ENCODE peak calls at places on chromosomes 6 and 20, in four cellular contexts. W is IMR-90, C is H1, X is mesenchymal stem cell. N is an unnamed sample.

GRCh38 chr20:41345729-41346067 is 5.1 kb downstream of the LPIN3 start:
- DNase-seq in W (no peak), X (no peak), C (no peak), N (no peak)

GRCh38 chr6:139943391-139943790 is 568.9 kb upstream of the CITED2 start:
- DNase-seq in X (peak; percentile 80), C (no peak), W (peak; percentile 89), N (no peak)

GRCh38 chr20:32539817-32540675 is 45.1 kb downstream of the NOL4L start:
- DNase-seq in X (no peak), W (no peak), C (no peak), N (no peak)

GRCh38 chr20:40317156-40317790 is 371.8 kb downstream of the MAFB start:
- DNase-seq in W (no peak), X (no peak), C (no peak), N (no peak)

GRCh38 chr20:50278684-50279531 is 88.3 kb downstream of the CEBPB start:
- DNase-seq in W (no peak), C (no peak), X (peak; percentile 80), N (no peak)

GRCh38 chr6:83615025-83615999 is 93.6 kb downstream of the SNAP91 start:
- DNase-seq in C (no peak), X (peak; percentile 47), W (peak; percentile 37), N (peak; percentile 35)

GRCh38 chr6:78799682-78800081 is 67.7 kb upstream of the IRAK1BP1 start:
- DNase-seq in W (no peak), X (no peak), C (no peak), N (no peak)

GRCh38 chr6:107173779-107174178 is 58.5 kb upstream of the BEND3 start:
- DNase-seq in C (no peak), X (no peak), W (peak; percentile 65), N (no peak)

GRCh38 chr6:28490191-28490890 is 25.3 kb downstream of the GPX6 start:
- DNase-seq in W (peak; percentile 19), C (no peak), X (no peak), N (no peak)

GRCh38 chr20:23125625-23126191 is 39.6 kb upstream of the CD93 start:
- DNase-seq in X (peak; percentile 83), W (peak; percentile 60), C (no peak), N (no peak)

GRCh38 chr6:27133281-27134227 is 113.9 kb upstream of the PRSS16 start:
- DNase-seq in W (peak; percentile 78), X (peak; percentile 91), C (no peak), N (no peak)

GRCh38 chr6:40962241-40962640 is 76.8 kb downstream of the UNC5CL start:
- DNase-seq in X (peak; percentile 94), C (no peak), W (peak; percentile 95), N (no peak)

GRCh38 chr20:61037498-61037897 is 214.6 kb upstream of the CDH4 start:
- DNase-seq in C (no peak), W (no peak), X (no peak), N (no peak)

DNA sequence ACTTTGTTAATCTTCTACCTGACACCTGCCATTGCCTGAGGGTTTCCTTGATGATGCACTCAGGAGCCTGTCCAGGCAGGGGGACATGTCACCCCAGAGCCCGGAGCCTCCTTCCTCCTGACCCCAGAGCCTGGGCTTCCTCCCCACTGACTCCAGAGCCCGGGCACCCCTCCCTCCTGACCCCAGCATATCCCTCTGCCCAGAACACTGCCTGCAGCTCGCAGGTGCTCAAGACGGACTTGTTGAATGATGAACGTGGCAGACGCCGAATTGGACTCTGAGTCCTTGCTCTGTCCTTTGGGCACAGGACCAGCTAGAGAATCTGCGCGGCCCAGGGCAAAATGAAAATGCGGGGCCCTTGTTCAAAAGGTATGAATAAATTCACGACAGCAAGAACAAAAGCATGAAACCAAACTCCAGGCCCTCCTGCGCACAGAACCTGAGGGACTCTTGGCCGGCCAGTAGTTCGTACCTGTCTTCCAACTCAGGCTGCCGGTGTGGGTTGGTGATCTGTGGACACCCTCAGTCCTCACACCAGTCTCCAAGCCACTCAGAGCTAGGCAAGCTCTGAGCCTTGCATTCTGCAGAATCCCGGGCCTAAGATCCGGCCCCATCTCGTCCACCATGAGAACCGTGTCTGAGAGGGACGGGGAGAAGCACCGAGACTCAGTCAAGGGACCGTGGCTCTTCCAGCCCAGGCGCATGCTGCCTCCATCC is 104.8 kb downstream of the BMP7 start:
- DNase-seq in C (no peak), X (no peak), W (no peak), N (no peak)
- H3K4me3 ChIP-seq in C (no peak overlapping the region), X (no peak overlapping the region), W (no peak overlapping the region), N (no peak overlapping the region)

DNA sequence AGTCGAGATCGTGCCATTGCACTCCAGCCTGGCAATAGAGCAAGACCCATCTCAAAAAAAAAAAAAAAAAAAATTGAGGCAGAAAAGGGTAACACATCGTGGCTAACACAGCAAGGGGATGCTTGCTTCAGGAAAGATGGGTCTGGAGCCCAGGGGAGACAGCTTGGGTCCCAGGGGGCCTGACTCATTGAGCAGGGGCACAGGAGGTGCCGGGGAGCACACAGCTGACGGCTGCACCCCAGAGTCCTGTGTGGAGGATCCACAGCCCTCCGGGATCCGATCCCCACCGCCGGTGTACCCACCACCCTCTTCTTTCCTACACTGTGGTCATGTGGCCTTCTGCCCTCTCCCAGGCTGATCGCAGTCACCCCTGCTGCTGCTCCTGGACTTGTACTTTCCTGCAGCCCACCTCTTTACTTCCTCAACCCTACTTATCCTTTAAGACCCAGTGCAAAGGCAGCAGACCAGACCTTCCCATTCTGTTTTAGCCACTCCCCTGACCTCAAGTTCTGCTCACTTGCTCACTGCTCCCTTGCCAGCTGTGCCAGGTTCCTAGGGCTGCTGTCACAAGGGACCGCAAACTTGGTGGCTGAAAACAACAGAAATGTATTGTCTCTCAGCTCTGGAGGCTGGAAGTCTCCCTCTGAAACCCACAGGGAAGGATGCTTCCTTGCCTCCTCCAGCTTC is 17.6 kb upstream of the EZR start:
- DNase-seq in X (no peak), C (no peak), W (no peak), N (no peak)
- H3K14ac ChIP-seq in X (no peak overlapping the region), C (no peak overlapping the region), W (no peak overlapping the region), N (no peak overlapping the region)

GRCh38 chr6:63014290-63014689 is 197.0 kb upstream of the FKBP1C start:
- DNase-seq in W (no peak), X (no peak), C (no peak), N (no peak)
- H2BK15ac ChIP-seq in W (no peak overlapping the region), X (no peak overlapping the region), C (no peak overlapping the region), N (no peak overlapping the region)

GRCh38 chr6:128186724-128187123 is 285.9 kb upstream of the THEMIS start:
- DNase-seq in C (no peak), W (peak; percentile 34), X (no peak), N (no peak)
- H3K4me3 ChIP-seq in C (no peak overlapping the region), W (peak overlapping the region; percentile 3), X (no peak overlapping the region), N (no peak overlapping the region)

GRCh38 chr6:39934060-39934757 is at the start of gene MOCS1:
- DNase-seq in C (peak; percentile 56), X (peak; percentile 74), W (peak; percentile 47), N (peak; percentile 58)

GRCh38 chr6:39930540-39930939 is 3.7 kb downstream of the MOCS1 start:
- DNase-seq in X (no peak), W (no peak), C (no peak), N (no peak)

GRCh38 chr6:39932386-39932785 is 1.9 kb downstream of the MOCS1 start:
- DNase-seq in X (no peak), C (no peak), W (no peak), N (no peak)

GRCh38 chr6:39931607-39932006 is 2.7 kb downstream of the MOCS1 start:
- DNase-seq in C (no peak), W (no peak), X (no peak), N (no peak)

DNA sequence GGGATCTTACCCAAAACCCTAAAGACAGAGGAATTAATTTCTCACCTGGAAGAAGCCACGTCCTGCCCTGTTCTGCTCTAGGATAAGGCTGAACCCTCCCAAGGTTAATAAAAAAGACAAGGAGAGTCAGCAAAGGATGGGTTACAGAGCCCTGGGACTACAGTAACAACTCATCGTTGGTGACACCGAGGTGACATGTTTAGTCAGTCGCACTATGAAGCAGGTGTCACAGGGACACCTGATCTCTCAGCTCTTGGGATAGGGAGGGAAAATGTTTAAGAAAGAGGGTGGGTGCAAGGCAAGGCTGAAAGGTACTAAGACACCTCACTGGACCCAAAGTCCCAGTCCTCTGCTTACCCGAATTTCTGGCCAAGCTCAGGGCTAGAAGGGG is 598 bp downstream of the MOCS1 start:
- DNase-seq in W (no peak), X (no peak), C (no peak), N (no peak)
- H3K14ac ChIP-seq in W (peak overlapping the region; percentile 39), X (no peak overlapping the region), C (no peak overlapping the region), N (peak overlapping the region; percentile 32)